ENCODE peak calls at places on chromosome 20, in seven cellular contexts. One of them, this sample, is unnamed.

GRCh38 chr20:10992776-10993175 is 319.0 kb upstream of the JAG1 start:
- DNase-seq in NCI-H1105: no peak
- DNase-seq in mesendoderm: no peak
- DNase-seq in EL: no peak
- DNase-seq in renal cortical epithelial cell: no peak
- DNase-seq in NCI-H187 treated with DMSO at 0.1 percent for 48 hours: no peak
- DNase-seq in A549: no peak
- DNase-seq in this sample: no peak

GRCh38 chr20:61662946-61663460 is 402.7 kb downstream of the TAF4 start:
- DNase-seq in NCI-H1105: no peak
- DNase-seq in mesendoderm: no peak
- DNase-seq in EL: no peak
- DNase-seq in renal cortical epithelial cell: no peak
- DNase-seq in NCI-H187 treated with DMSO at 0.1 percent for 48 hours: no peak
- DNase-seq in A549: no peak
- DNase-seq in this sample: no peak

GRCh38 chr20:36175475-36175995 is 21.0 kb downstream of the EPB41L1 start:
- DNase-seq in NCI-H1105: no peak
- DNase-seq in mesendoderm: no peak
- DNase-seq in EL: no peak
- DNase-seq in renal cortical epithelial cell: no peak
- DNase-seq in NCI-H187 treated with DMSO at 0.1 percent for 48 hours: no peak
- DNase-seq in A549: no peak
- DNase-seq in this sample: no peak

GRCh38 chr20:45545754-45546453 is 1.3 kb downstream of the EPPIN start:
- DNase-seq in NCI-H1105: peak; percentile 19
- DNase-seq in mesendoderm: peak; percentile 83
- DNase-seq in EL: peak; percentile 22
- DNase-seq in renal cortical epithelial cell: peak; percentile 30
- DNase-seq in NCI-H187 treated with DMSO at 0.1 percent for 48 hours: no peak
- DNase-seq in A549: peak; percentile 21
- DNase-seq in this sample: no peak

GRCh38 chr20:9838378-9839295 is at the start of gene PAK5:
- DNase-seq in NCI-H1105: peak; percentile 95
- DNase-seq in mesendoderm: peak; percentile 96
- DNase-seq in EL: peak; percentile 8
- DNase-seq in renal cortical epithelial cell: peak; percentile 6
- DNase-seq in NCI-H187 treated with DMSO at 0.1 percent for 48 hours: peak; percentile 91
- DNase-seq in A549: peak; percentile 56
- DNase-seq in this sample: peak; percentile 84

GRCh38 chr20:757509-757908 is 10.8 kb downstream of the SLC52A3 start:
- DNase-seq in NCI-H1105: no peak
- DNase-seq in mesendoderm: no peak
- DNase-seq in EL: no peak
- DNase-seq in renal cortical epithelial cell: no peak
- DNase-seq in NCI-H187 treated with DMSO at 0.1 percent for 48 hours: no peak
- DNase-seq in A549: no peak
- DNase-seq in this sample: no peak

GRCh38 chr20:38043512-38044300 is 10.2 kb downstream of the RPRD1B start:
- DNase-seq in NCI-H1105: no peak
- DNase-seq in mesendoderm: peak; percentile 54
- DNase-seq in EL: peak; percentile 92
- DNase-seq in renal cortical epithelial cell: peak; percentile 84
- DNase-seq in NCI-H187 treated with DMSO at 0.1 percent for 48 hours: no peak
- DNase-seq in A549: peak; percentile 80
- DNase-seq in this sample: no peak

GRCh38 chr20:38178581-38178980 is 13.5 kb upstream of the TGM2 start:
- DNase-seq in NCI-H1105: no peak
- DNase-seq in mesendoderm: no peak
- DNase-seq in EL: no peak
- DNase-seq in renal cortical epithelial cell: no peak
- DNase-seq in NCI-H187 treated with DMSO at 0.1 percent for 48 hours: no peak
- DNase-seq in A549: no peak
- DNase-seq in this sample: no peak

GRCh38 chr20:10857362-10858070 is 183.7 kb upstream of the JAG1 start:
- DNase-seq in NCI-H1105: no peak
- DNase-seq in mesendoderm: peak; percentile 12
- DNase-seq in EL: no peak
- DNase-seq in renal cortical epithelial cell: peak; percentile 100
- DNase-seq in NCI-H187 treated with DMSO at 0.1 percent for 48 hours: no peak
- DNase-seq in A549: peak; percentile 74
- DNase-seq in this sample: no peak

GRCh38 chr20:1942061-1942460 is 46.9 kb downstream of the SIRPA start:
- DNase-seq in NCI-H1105: no peak
- DNase-seq in mesendoderm: no peak
- DNase-seq in EL: no peak
- DNase-seq in renal cortical epithelial cell: no peak
- DNase-seq in NCI-H187 treated with DMSO at 0.1 percent for 48 hours: no peak
- DNase-seq in A549: no peak
- DNase-seq in this sample: no peak

GRCh38 chr20:41058674-41059008 is 30.0 kb downstream of the TOP1 start:
- DNase-seq in NCI-H1105: no peak
- DNase-seq in mesendoderm: no peak
- DNase-seq in EL: no peak
- DNase-seq in renal cortical epithelial cell: no peak
- DNase-seq in NCI-H187 treated with DMSO at 0.1 percent for 48 hours: no peak
- DNase-seq in A549: no peak
- DNase-seq in this sample: no peak

GRCh38 chr20:4234128-4234527 is 218.8 kb upstream of the RNF24 start:
- DNase-seq in NCI-H1105: no peak
- DNase-seq in mesendoderm: no peak
- DNase-seq in EL: peak; percentile 69
- DNase-seq in renal cortical epithelial cell: peak; percentile 22
- DNase-seq in NCI-H187 treated with DMSO at 0.1 percent for 48 hours: no peak
- DNase-seq in A549: no peak
- DNase-seq in this sample: no peak

GRCh38 chr20:12816009-12816408 is 192.8 kb upstream of the SPTLC3 start:
- DNase-seq in NCI-H1105: no peak
- DNase-seq in mesendoderm: no peak
- DNase-seq in EL: no peak
- DNase-seq in renal cortical epithelial cell: peak; percentile 14
- DNase-seq in NCI-H187 treated with DMSO at 0.1 percent for 48 hours: no peak
- DNase-seq in A549: no peak
- DNase-seq in this sample: no peak

GRCh38 chr20:52033313-52033712 is 158.3 kb downstream of the ZFP64 start:
- DNase-seq in NCI-H1105: no peak
- DNase-seq in mesendoderm: peak; percentile 49
- DNase-seq in EL: peak; percentile 6
- DNase-seq in renal cortical epithelial cell: no peak
- DNase-seq in NCI-H187 treated with DMSO at 0.1 percent for 48 hours: no peak
- DNase-seq in A549: no peak
- DNase-seq in this sample: no peak

GRCh38 chr20:723756-724155 is 44.5 kb downstream of the SLC52A3 start:
- DNase-seq in NCI-H1105: no peak
- DNase-seq in mesendoderm: no peak
- DNase-seq in EL: no peak
- DNase-seq in renal cortical epithelial cell: no peak
- DNase-seq in NCI-H187 treated with DMSO at 0.1 percent for 48 hours: no peak
- DNase-seq in A549: no peak
- DNase-seq in this sample: no peak

GRCh38 chr20:38635721-38636285 is 34.2 kb downstream of the ARHGAP40 start:
- DNase-seq in NCI-H1105: no peak
- DNase-seq in mesendoderm: no peak
- DNase-seq in EL: peak; percentile 47
- DNase-seq in renal cortical epithelial cell: peak; percentile 26
- DNase-seq in NCI-H187 treated with DMSO at 0.1 percent for 48 hours: no peak
- DNase-seq in A549: no peak
- DNase-seq in this sample: no peak

GRCh38 chr20:25057234-25058050 is 497 bp downstream of the ACSS1 start:
- DNase-seq in NCI-H1105: peak; percentile 19
- DNase-seq in mesendoderm: peak; percentile 25
- DNase-seq in EL: peak; percentile 62
- DNase-seq in renal cortical epithelial cell: peak; percentile 40
- DNase-seq in NCI-H187 treated with DMSO at 0.1 percent for 48 hours: no peak
- DNase-seq in A549: peak; percentile 85
- DNase-seq in this sample: no peak

GRCh38 chr20:56518999-56519398 is 5.5 kb upstream of the FAM209A start:
- DNase-seq in NCI-H1105: no peak
- DNase-seq in mesendoderm: no peak
- DNase-seq in EL: no peak
- DNase-seq in renal cortical epithelial cell: no peak
- DNase-seq in NCI-H187 treated with DMSO at 0.1 percent for 48 hours: no peak
- DNase-seq in A549: no peak
- DNase-seq in this sample: no peak

GRCh38 chr20:19572031-19572430 is 186.0 kb upstream of the RIN2 start:
- DNase-seq in NCI-H1105: no peak
- DNase-seq in mesendoderm: no peak
- DNase-seq in EL: no peak
- DNase-seq in renal cortical epithelial cell: no peak
- DNase-seq in NCI-H187 treated with DMSO at 0.1 percent for 48 hours: no peak
- DNase-seq in A549: no peak
- DNase-seq in this sample: no peak

GRCh38 chr20:19067986-19068385 is 144.5 kb upstream of the SLC24A3 start:
- DNase-seq in NCI-H1105: no peak
- DNase-seq in mesendoderm: no peak
- DNase-seq in EL: no peak
- DNase-seq in renal cortical epithelial cell: no peak
- DNase-seq in NCI-H187 treated with DMSO at 0.1 percent for 48 hours: no peak
- DNase-seq in A549: no peak
- DNase-seq in this sample: no peak

GRCh38 chr20:13302647-13303425 is 81.8 kb downstream of the ISM1 start:
- DNase-seq in NCI-H1105: peak; percentile 26
- DNase-seq in mesendoderm: peak; percentile 38
- DNase-seq in EL: peak; percentile 35
- DNase-seq in renal cortical epithelial cell: peak; percentile 11
- DNase-seq in NCI-H187 treated with DMSO at 0.1 percent for 48 hours: no peak
- DNase-seq in A549: peak; percentile 55
- DNase-seq in this sample: no peak

GRCh38 chr20:62174021-62174804 is 8.6 kb upstream of the MTG2 start:
- DNase-seq in NCI-H1105: no peak
- DNase-seq in mesendoderm: no peak
- DNase-seq in EL: no peak
- DNase-seq in renal cortical epithelial cell: no peak
- DNase-seq in NCI-H187 treated with DMSO at 0.1 percent for 48 hours: no peak
- DNase-seq in A549: no peak
- DNase-seq in this sample: no peak

GRCh38 chr20:60191014-60191413 is 232.8 kb downstream of the CDH26 start:
- DNase-seq in NCI-H1105: no peak
- DNase-seq in mesendoderm: no peak
- DNase-seq in EL: no peak
- DNase-seq in renal cortical epithelial cell: no peak
- DNase-seq in NCI-H187 treated with DMSO at 0.1 percent for 48 hours: no peak
- DNase-seq in A549: no peak
- DNase-seq in this sample: no peak

GRCh38 chr20:10185741-10186558 is 32.7 kb upstream of the SNAP25 start:
- DNase-seq in NCI-H1105: peak; percentile 89
- DNase-seq in mesendoderm: no peak
- DNase-seq in EL: no peak
- DNase-seq in renal cortical epithelial cell: no peak
- DNase-seq in NCI-H187 treated with DMSO at 0.1 percent for 48 hours: no peak
- DNase-seq in A549: no peak
- DNase-seq in this sample: peak; percentile 49

GRCh38 chr20:58479666-58480454 is 35.3 kb downstream of the APCDD1L start:
- DNase-seq in NCI-H1105: no peak
- DNase-seq in mesendoderm: no peak
- DNase-seq in EL: no peak
- DNase-seq in renal cortical epithelial cell: no peak
- DNase-seq in NCI-H187 treated with DMSO at 0.1 percent for 48 hours: no peak
- DNase-seq in A549: no peak
- DNase-seq in this sample: no peak

GRCh38 chr20:51024761-51025160 is 1.9 kb upstream of the KCNG1 start:
- DNase-seq in NCI-H1105: no peak
- DNase-seq in mesendoderm: no peak
- DNase-seq in EL: no peak
- DNase-seq in renal cortical epithelial cell: no peak
- DNase-seq in NCI-H187 treated with DMSO at 0.1 percent for 48 hours: no peak
- DNase-seq in A549: no peak
- DNase-seq in this sample: no peak

GRCh38 chr20:36975085-36975829 is 23.7 kb upstream of the SAMHD1 start:
- DNase-seq in NCI-H1105: no peak
- DNase-seq in mesendoderm: no peak
- DNase-seq in EL: no peak
- DNase-seq in renal cortical epithelial cell: no peak
- DNase-seq in NCI-H187 treated with DMSO at 0.1 percent for 48 hours: no peak
- DNase-seq in A549: no peak
- DNase-seq in this sample: no peak